ENCODE peak calls at places on chromosomes 4 and X, in nine cellular contexts. Z is mammary epithelial cell; I is naive thymus-derived CD4-positive, alpha-beta T cell; O is CD8-positive, alpha-beta memory T cell; F is A673; T is GM23248; M is sigmoid colon; R is mucosa of descending colon; B is NT2/D1. Y is an unnamed sample.

GRCh38 chr4:49032440-49033161 is 46.5 kb downstream of the CWH43 start:
- DNase-seq in Z (peak; percentile 21), I (no peak), O (no peak), F (peak; percentile 58), T (peak; percentile 36), M (no peak), R (peak; percentile 29), B (peak; percentile 8), Y (peak; percentile 11)

GRCh38 chr4:78288327-78288726 is 231.2 kb downstream of the FRAS1 start:
- DNase-seq in Z (no peak), I (no peak), O (no peak), F (no peak), T (peak; percentile 44), M (no peak), R (no peak), B (no peak), Y (peak; percentile 37)

GRCh38 chr4:181018472-181018871 is 1224.7 kb upstream of the TENM3 start:
- DNase-seq in Z (no peak), I (no peak), O (no peak), F (no peak), T (no peak), M (no peak), R (no peak), B (no peak), Y (no peak)

GRCh38 chr4:127622923-127623754 is 9.6 kb upstream of the INTU start:
- DNase-seq in Z (peak; percentile 64), I (peak; percentile 21), O (no peak), F (peak; percentile 19), T (peak; percentile 60), M (no peak), R (peak; percentile 21), B (no peak), Y (peak; percentile 29)

GRCh38 chr4:6962211-6963041 is 52.8 kb downstream of the TBC1D14 start:
- DNase-seq in Z (no peak), I (no peak), O (no peak), F (no peak), T (no peak), M (no peak), R (no peak), B (peak; percentile 75), Y (no peak)

GRCh38 chrX:114071412-114071811 is 512.5 kb upstream of the HTR2C start:
- DNase-seq in Z (no peak), I (no peak), O (no peak), F (no peak), T (no peak), M (no peak), R (no peak), B (no peak), Y (no peak)

GRCh38 chr4:37890501-37891220 is at the start of gene TBC1D1:
- DNase-seq in Z (peak; percentile 16), I (no peak), O (no peak), F (peak; percentile 16), T (peak; percentile 31), M (peak; percentile 93), R (peak; percentile 75), B (no peak), Y (no peak)

GRCh38 chr4:6115746-6116586 is 84.4 kb downstream of the JAKMIP1 start:
- DNase-seq in Z (no peak), I (no peak), O (no peak), F (no peak), T (no peak), M (no peak), R (no peak), B (no peak), Y (no peak)

GRCh38 chr4:185955817-185956542 is 113.0 kb upstream of the TLR3 start:
- DNase-seq in Z (no peak), I (no peak), O (no peak), F (no peak), T (no peak), M (no peak), R (no peak), B (no peak), Y (no peak)

GRCh38 chrX:132532097-132532496 is 43.3 kb upstream of the MBNL3 start:
- DNase-seq in Z (no peak), I (no peak), O (no peak), F (no peak), T (no peak), M (no peak), R (no peak), B (no peak), Y (no peak)

GRCh38 chr4:128275351-128275750 is 12.3 kb downstream of the PGRMC2 start:
- DNase-seq in Z (no peak), I (no peak), O (no peak), F (no peak), T (peak; percentile 58), M (no peak), R (no peak), B (no peak), Y (no peak)

GRCh38 chr4:2788532-2789103 is 4.3 kb upstream of the SH3BP2 start:
- DNase-seq in Z (no peak), I (no peak), O (no peak), F (no peak), T (peak; percentile 48), M (peak; percentile 73), R (peak; percentile 7), B (no peak), Y (no peak)

GRCh38 chr4:26583538-26583864 is 383 bp upstream of the TBC1D19 start:
- DNase-seq in Z (no peak), I (no peak), O (no peak), F (no peak), T (no peak), M (no peak), R (no peak), B (no peak), Y (no peak)

GRCh38 chr4:119835511-119835910 is 206.9 kb upstream of the PDE5A start:
- DNase-seq in Z (no peak), I (no peak), O (no peak), F (no peak), T (no peak), M (no peak), R (peak; percentile 2), B (no peak), Y (no peak)

GRCh38 chrX:71998836-71999509 is 88.3 kb downstream of the NHSL2 start:
- DNase-seq in Z (no peak), I (no peak), O (peak; percentile 1), F (peak; percentile 59), T (peak; percentile 51), M (no peak), R (peak; percentile 57), B (no peak), Y (no peak)

DNA sequence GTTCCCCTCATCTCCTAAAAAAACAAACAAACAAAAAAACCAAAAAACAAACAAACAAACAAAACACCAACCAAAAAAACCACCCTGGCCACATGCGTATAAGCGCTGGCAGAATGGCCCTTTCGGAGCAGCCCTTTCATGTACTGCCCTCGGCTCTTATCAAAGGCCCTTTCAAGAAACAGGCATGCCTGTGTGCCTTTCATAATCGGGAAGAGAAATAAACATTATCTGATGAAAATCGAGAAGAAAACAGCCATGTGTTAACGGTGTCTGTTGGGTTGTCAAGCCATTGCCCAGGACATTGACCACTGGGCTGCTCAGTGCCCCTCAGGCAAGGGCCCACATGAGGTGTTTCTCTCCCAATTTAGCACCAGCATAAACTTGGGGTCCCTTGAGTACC is 68.3 kb downstream of the PJA1 start:
- DNase-seq in Z (no peak), I (no peak), O (no peak), F (no peak), T (no peak), M (no peak), R (no peak), B (no peak), Y (no peak)
- H3K36me3 ChIP-seq in Z (no peaks in the 10 kb centered on the region), I (no peaks in the 10 kb centered on the region), O (no peaks in the 10 kb centered on the region), F (no peaks in the 10 kb centered on the region), T (no peaks in the 10 kb centered on the region), M (no peaks in the 10 kb centered on the region), R (no peaks in the 10 kb centered on the region), B (no peaks in the 10 kb centered on the region), Y (no peaks in the 10 kb centered on the region)

GRCh38 chr4:1027219-1027915 is 15.9 kb downstream of the FGFRL1 start:
- DNase-seq in Z (no peak), I (no peak), O (no peak), F (no peak), T (no peak), M (no peak), R (no peak), B (no peak), Y (no peak)

GRCh38 chr4:1024882-1025552 is 13.6 kb downstream of the FGFRL1 start:
- DNase-seq in Z (no peak), I (no peak), O (no peak), F (no peak), T (no peak), M (no peak), R (no peak), B (no peak), Y (no peak)

GRCh38 chr4:1023895-1024740 is 12.7 kb downstream of the FGFRL1 start:
- DNase-seq in Z (no peak), I (no peak), O (no peak), F (no peak), T (no peak), M (no peak), R (no peak), B (no peak), Y (no peak)

GRCh38 chr4:1027916-1028240 is 16.5 kb downstream of the FGFRL1 start:
- DNase-seq in Z (no peak), I (no peak), O (no peak), F (no peak), T (no peak), M (no peak), R (no peak), B (no peak), Y (no peak)

DNA sequence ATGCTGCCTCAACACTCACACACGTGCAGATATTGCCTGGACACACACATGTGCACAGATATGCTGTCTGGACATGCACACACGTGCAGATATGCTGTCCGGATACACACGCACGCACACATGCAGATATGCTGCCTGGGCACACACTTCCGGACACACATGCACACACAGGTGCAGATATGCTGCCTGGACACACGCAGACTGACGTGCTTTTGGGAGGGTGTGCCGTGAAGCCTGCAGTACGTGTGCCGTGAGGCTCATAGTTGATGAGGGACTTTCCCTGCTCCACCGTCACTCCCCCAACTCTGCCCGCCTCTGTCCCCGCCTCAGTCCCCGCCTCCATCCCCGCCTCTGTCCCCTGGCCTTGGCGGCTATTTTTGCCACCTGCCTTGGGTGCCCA is 14.7 kb downstream of the FGFRL1 start:
- DNase-seq in Z (peak; percentile 28), I (peak; percentile 51), O (no peak), F (no peak), T (no peak), M (no peak), R (peak; percentile 61), B (no peak), Y (no peak)
- H3K36me3 ChIP-seq in Z (peaks cover 3% of the 10 kb centered on the region), I (peaks cover 28% of the 10 kb centered on the region), O (no peaks in the 10 kb centered on the region), F (peaks cover 6% of the 10 kb centered on the region), T (no peaks in the 10 kb centered on the region), M (no peaks in the 10 kb centered on the region), R (no peaks in the 10 kb centered on the region), B (peaks cover 26% of the 10 kb centered on the region), Y (peaks cover 14% of the 10 kb centered on the region)

DNA sequence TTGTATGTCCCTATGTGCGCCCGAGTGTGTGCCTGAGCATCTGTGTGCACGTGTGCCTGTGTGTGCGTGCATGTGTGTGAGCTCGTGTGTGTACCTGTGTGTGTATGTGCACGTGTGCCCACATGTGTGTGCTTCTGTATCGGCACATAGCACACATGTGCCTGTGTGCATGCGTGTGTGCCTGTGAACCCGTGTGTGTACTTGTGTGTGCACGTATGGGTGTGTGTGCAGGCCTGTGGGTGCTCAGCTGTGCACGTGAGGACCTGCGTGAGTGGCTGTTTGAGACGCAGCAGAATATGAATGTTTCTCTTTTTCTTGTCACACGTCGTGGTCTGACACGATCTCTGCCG is 4.3 kb downstream of the AKAP17A start:
- DNase-seq in Z (no peak), I (no peak), O (no peak), F (no peak), T (no peak), M (no peak), R (no peak), B (no peak), Y (no peak)
- H3K36me3 ChIP-seq in Z (peaks cover 18% of the 10 kb centered on the region), I (peaks cover 83% of the 10 kb centered on the region), O (peaks cover 58% of the 10 kb centered on the region), F (peaks cover 68% of the 10 kb centered on the region), T (peaks cover 7% of the 10 kb centered on the region), M (peaks cover 47% of the 10 kb centered on the region), R (peaks cover 22% of the 10 kb centered on the region), B (peaks cover 77% of the 10 kb centered on the region), Y (peaks cover 57% of the 10 kb centered on the region)

GRCh38 chr4:69524708-69525107 is 29.0 kb upstream of the UGT2B4 start:
- DNase-seq in Z (no peak), I (no peak), O (no peak), F (no peak), T (no peak), M (no peak), R (no peak), B (no peak), Y (no peak)
- H3K36me3 ChIP-seq in Z (no peaks in the 10 kb centered on the region), I (no peaks in the 10 kb centered on the region), O (no peaks in the 10 kb centered on the region), F (no peaks in the 10 kb centered on the region), T (no peaks in the 10 kb centered on the region), M (no peaks in the 10 kb centered on the region), R (no peaks in the 10 kb centered on the region), B (no peaks in the 10 kb centered on the region), Y (no peaks in the 10 kb centered on the region)

Y was measured in brain microvascular endothelial cell.